ENCODE peak calls at places on chromosomes 16 and 17, in four cellular contexts. L is ACHN; V is activated T-cell treated with anti-CD3 and anti-CD28 coated beads, Interleukin-2, amount 50 U/mL, for 72 hours; T is activated naive CD4-positive, alpha-beta T cell. C is an unnamed sample.

GRCh38 chr17:77146882-77147281 is 6.1 kb downstream of the SEC14L1 start:
- DNase-seq in L (no peak), T (no peak), V (no peak), C (no peak)

GRCh38 chr16:739560-740458 is 988 bp downstream of the CIAO3 start:
- DNase-seq in T (no peak), V (no peak), L (peak), C (no peak)

GRCh38 chr17:61335845-61336655 is 63.6 kb upstream of the TBX2 start:
- DNase-seq in V (no peak), T (no peak), L (no peak), C (no peak)

GRCh38 chr17:9672266-9672665 is 26.9 kb downstream of the USP43 start:
- DNase-seq in L (no peak), T (no peak), V (no peak), C (no peak)

GRCh38 chr16:72198641-72199250 is 26.8 kb upstream of the PMFBP1 start:
- DNase-seq in T (no peak), L (no peak), V (no peak), C (no peak)

GRCh38 chr16:1308036-1308976 is 1.1 kb upstream of the UBE2I start:
- DNase-seq in L (peak), T (no peak), V (no peak), C (no peak)

GRCh38 chr17:32755045-32755805 is 121.7 kb downstream of the MYO1D start:
- DNase-seq in L (peak), T (no peak), V (peak), C (no peak)

GRCh38 chr16:71383054-71383773 is 24.7 kb downstream of the CALB2 start:
- DNase-seq in L (no peak), T (no peak), V (no peak), C (no peak)

GRCh38 chr17:31393749-31394146 is 2.3 kb downstream of the RAB11FIP4 start:
- DNase-seq in L (no peak), T (no peak), V (no peak), C (no peak)

GRCh38 chr17:65092262-65092661 is 35.7 kb upstream of the GNA13 start:
- DNase-seq in T (no peak), L (no peak), V (no peak), C (no peak)

C was measured in T-helper 2 cell treated with Interferon-gamma antibody and Interleukin-4, amounts not matched to agents 5 μg/mL and 100 μg/mL, for 36 hours.